ENCODE peak calls at places on chromosome 9, in seven cellular contexts. L is tibial nerve, X is PC-9, W is A673, U is K562, K is neural progenitor cell, C is uterus. B is an unnamed sample. For H3K4me1, the result is how much of the 10 kb centered on the place peaks cover.

GRCh38 chr9:127950513-127951210 is 13.0 kb upstream of the DPM2 start:
- DNase-seq in L (peak), X (no peak), W (no peak), U (no peak), K (peak), C (no peak), B (peak)

GRCh38 chr9:6873862-6874261 is 116.1 kb downstream of the KDM4C start:
- DNase-seq in L (no peak), X (no peak), W (no peak), U (no peak), K (no peak), C (no peak), B (no peak)

GRCh38 chr9:130215341-130216119 is 43.3 kb downstream of the NCS1 start:
- DNase-seq in L (no peak), X (no peak), W (no peak), U (no peak), K (no peak), C (peak), B (no peak)

GRCh38 chr9:114302727-114303126 is 20.2 kb upstream of the ORM1 start:
- DNase-seq in L (no peak), X (no peak), W (no peak), U (no peak), K (no peak), C (peak), B (no peak)

GRCh38 chr9:3240651-3241268 is 285.0 kb downstream of the RFX3 start:
- DNase-seq in L (peak), X (peak), W (peak), U (peak), K (peak), C (peak), B (peak)

GRCh38 chr9:120892748-120893584 is 16.0 kb upstream of the PHF19 start:
- DNase-seq in L (no peak), X (no peak), W (peak), U (no peak), K (no peak), C (no peak), B (no peak)

GRCh38 chr9:127862075-127863011 is 7.9 kb upstream of the ENG start:
- DNase-seq in L (no peak), X (no peak), W (no peak), U (peak), K (no peak), C (peak), B (peak)

GRCh38 chr9:8251566-8251965 is 452.0 kb upstream of the DMAC1 start:
- DNase-seq in L (no peak), X (no peak), W (no peak), U (no peak), K (no peak), C (no peak), B (no peak)

GRCh38 chr9:7912037-7912535 is 112.5 kb upstream of the DMAC1 start:
- DNase-seq in L (no peak), X (no peak), W (no peak), U (no peak), K (no peak), C (no peak), B (no peak)

GRCh38 chr9:117616436-117616835 is 87.8 kb upstream of the TLR4 start:
- DNase-seq in L (no peak), X (no peak), W (no peak), U (no peak), K (no peak), C (no peak), B (no peak)

GRCh38 chr9:79731483-79731882 is 159.7 kb downstream of the TLE4 start:
- DNase-seq in L (no peak), X (no peak), W (no peak), U (no peak), K (no peak), C (no peak), B (no peak)

GRCh38 chr9:135087899-135088347 is 455 bp downstream of the OLFM1 start:
- DNase-seq in L (no peak), X (no peak), W (peak), U (no peak), K (peak), C (no peak), B (no peak)

GRCh38 chr9:107106416-107106815 is 176.7 kb upstream of the RAD23B start:
- DNase-seq in L (no peak), X (no peak), W (no peak), U (no peak), K (no peak), C (no peak), B (no peak)

GRCh38 chr9:115590016-115590415 is 472.1 kb upstream of the TNC start:
- DNase-seq in L (no peak), X (peak), W (no peak), U (no peak), K (no peak), C (peak), B (no peak)

GRCh38 chr9:132020272-132020671 is 59.4 kb downstream of the MED27 start:
- DNase-seq in L (no peak), X (no peak), W (no peak), U (no peak), K (no peak), C (no peak), B (no peak)

GRCh38 chr9:34375901-34376595 is 650 bp downstream of the MYORG start:
- DNase-seq in L (no peak), X (peak), W (peak), U (peak), K (peak), C (peak), B (peak)

GRCh38 chr9:31588010-31588409 is 796.4 kb upstream of the ACO1 start:
- DNase-seq in L (no peak), X (no peak), W (no peak), U (no peak), K (no peak), C (no peak), B (no peak)

GRCh38 chr9:70085241-70085640 is 41.6 kb downstream of the MAMDC2 start:
- DNase-seq in L (no peak), X (no peak), W (peak), U (no peak), K (peak), C (no peak), B (no peak)

GRCh38 chr9:68780735-68781134 is 75.7 kb downstream of the PIP5K1B start:
- DNase-seq in L (no peak), X (no peak), W (no peak), U (no peak), K (peak), C (no peak), B (no peak)

GRCh38 chr9:100020121-100020780 is 78.5 kb downstream of the ERP44 start:
- DNase-seq in L (no peak), X (no peak), W (no peak), U (no peak), K (no peak), C (no peak), B (no peak)

GRCh38 chr9:135602789-135603481 is 36.4 kb downstream of the GLT6D1 start:
- DNase-seq in L (no peak), X (peak), W (peak), U (peak), K (peak), C (no peak), B (peak)

GRCh38 chr9:1100945-1101344 is 50.8 kb downstream of the DMRT2 start:
- DNase-seq in L (no peak), X (no peak), W (peak), U (no peak), K (no peak), C (no peak), B (peak)

GRCh38 chr9:95206143-95206542 is 111.4 kb downstream of the FANCC start:
- DNase-seq in L (no peak), X (no peak), W (peak), U (no peak), K (no peak), C (no peak), B (no peak)

GRCh38 chr9:131727795-131728545 is 11.9 kb downstream of the RAPGEF1 start:
- DNase-seq in L (no peak), X (no peak), W (no peak), U (no peak), K (no peak), C (no peak), B (no peak)

GRCh38 chr9:133184971-133185370 is 21.3 kb upstream of the GBGT1 start:
- DNase-seq in L (no peak), X (peak), W (peak), U (peak), K (peak), C (peak), B (no peak)

GRCh38 chr9:95283678-95284077 is 33.8 kb downstream of the FANCC start:
- DNase-seq in L (no peak), X (no peak), W (no peak), U (no peak), K (no peak), C (no peak), B (no peak)

GRCh38 chr9:6467006-6467625 is 54.1 kb downstream of the UHRF2 start:
- DNase-seq in L (no peak), X (no peak), W (no peak), U (no peak), K (no peak), C (no peak), B (no peak)

GRCh38 chr9:92726971-92727715 is 37.5 kb downstream of the BICD2 start:
- DNase-seq in L (no peak), X (no peak), W (no peak), U (no peak), K (peak), C (no peak), B (peak)

GRCh38 chr9:36151306-36152210 is 15.0 kb downstream of the GLIPR2 start:
- DNase-seq in L (no peak), X (no peak), W (peak), U (no peak), K (no peak), C (no peak), B (peak)

GRCh38 chr9:36152741-36153438 is 16.3 kb upstream of the CCIN start:
- DNase-seq in L (no peak), X (no peak), W (no peak), U (no peak), K (no peak), C (no peak), B (no peak)

GRCh38 chr9:36149197-36149596 is 12.7 kb downstream of the GLIPR2 start:
- DNase-seq in L (no peak), X (no peak), W (no peak), U (no peak), K (no peak), C (peak), B (no peak)

GRCh38 chr9:36148652-36149051 is 12.1 kb downstream of the GLIPR2 start:
- DNase-seq in L (peak), X (peak), W (peak), U (peak), K (no peak), C (peak), B (peak)

DNA sequence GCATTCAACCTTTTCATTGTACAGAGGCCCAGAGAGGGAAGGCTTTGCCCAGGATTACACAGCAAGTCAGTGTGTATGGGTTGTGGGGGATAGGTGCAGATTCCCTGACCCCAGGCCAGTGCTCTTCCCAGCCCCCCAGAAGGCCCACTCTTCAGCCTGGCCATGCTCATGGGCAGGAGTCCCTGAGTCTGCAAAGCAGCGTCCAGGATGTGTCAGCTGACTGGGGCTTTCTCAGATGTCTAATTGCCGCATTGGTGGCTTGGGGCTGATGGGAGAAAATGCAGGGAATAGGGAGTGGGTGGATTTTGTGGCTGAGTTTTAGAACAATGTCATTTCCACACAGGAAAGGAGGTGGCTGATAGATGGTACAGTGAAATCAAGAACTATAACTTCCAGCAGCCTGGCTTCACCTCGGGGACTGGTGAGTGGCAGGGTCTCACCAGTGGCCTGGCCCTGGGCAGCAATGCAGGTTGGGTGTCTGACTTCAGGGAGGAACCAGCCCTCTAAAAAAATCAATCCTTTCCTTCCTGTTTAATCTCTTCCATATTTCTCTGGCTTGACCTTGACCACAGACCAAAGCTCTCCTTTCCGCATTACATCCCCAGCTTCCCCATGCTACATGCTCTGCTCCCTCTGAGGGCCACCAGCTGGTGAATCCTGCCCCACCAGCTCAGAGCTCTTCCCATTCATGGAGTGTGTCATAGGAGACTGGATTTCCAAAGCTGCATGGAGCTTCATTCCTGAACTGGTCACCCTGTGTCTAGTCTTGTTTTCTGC is 14.2 kb downstream of the GLIPR2 start:
- DNase-seq in L (no peak), X (no peak), W (no peak), U (no peak), K (no peak), C (no peak), B (no peak)
- H3K4me1 ChIP-seq in L (half or more), X (under half), W (under half), U (under half), K (under half), C (under half), B (half or more)

GRCh38 chr9:35571113-35571512 is 33.9 kb upstream of the TESK1 start:
- DNase-seq in L (no peak), X (no peak), W (no peak), U (no peak), K (no peak), C (no peak), B (no peak)
- H3K4me1 ChIP-seq in L (under half), X (under half), W (under half), U (under half), K (under half), C (under half), B (under half)

GRCh38 chr9:33140406-33141360 is 26.5 kb downstream of the B4GALT1 start:
- DNase-seq in L (no peak), X (no peak), W (no peak), U (no peak), K (no peak), C (no peak), B (no peak)
- H3K4me1 ChIP-seq in L (half or more), X (under half), W (under half), U (under half), K (under half), C (under half), B (half or more)

GRCh38 chr9:77911928-77912327 is 119.7 kb downstream of the GNAQ start:
- DNase-seq in L (no peak), X (no peak), W (no peak), U (no peak), K (no peak), C (no peak), B (no peak)
- H3K4me1 ChIP-seq in L (half or more), X (under half), W (under half), U (half or more), K (under half), C (under half), B (under half)

DNA sequence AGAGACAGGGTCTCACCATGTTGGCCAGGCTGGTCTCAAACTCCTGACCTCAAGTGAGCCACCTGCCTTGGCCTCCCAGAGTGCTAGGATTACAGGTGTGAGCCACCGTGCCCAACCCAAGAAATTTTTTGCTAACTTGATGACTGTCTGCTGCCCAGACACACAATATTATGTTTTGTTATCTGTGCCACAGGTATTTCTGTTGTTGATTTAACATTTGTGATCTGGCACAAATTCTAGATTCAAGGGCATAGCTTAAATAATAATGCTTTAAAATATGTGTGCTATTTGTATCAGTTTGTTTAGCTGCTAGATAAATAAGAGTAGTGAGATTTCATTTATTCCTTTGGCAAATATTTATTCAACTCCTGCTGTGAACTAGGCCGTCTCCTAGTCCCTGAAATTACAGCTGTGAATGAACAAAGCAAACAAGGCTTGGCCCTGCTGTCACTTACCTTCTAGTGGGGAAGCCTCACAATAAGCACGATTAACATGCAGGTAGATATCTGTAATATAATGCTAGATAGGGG is 35.3 kb downstream of the GAPVD1 start:
- DNase-seq in L (no peak), X (peak), W (no peak), U (no peak), K (no peak), C (no peak), B (no peak)
- H3K4me1 ChIP-seq in L (under half), X (under half), W (under half), U (under half), K (under half), C (under half), B (under half)

GRCh38 chr9:22103650-22104575 is 94.8 kb upstream of the CDKN2B start:
- DNase-seq in L (no peak), X (no peak), W (no peak), U (no peak), K (no peak), C (no peak), B (no peak)

GRCh38 chr9:22098636-22099332 is 89.7 kb upstream of the CDKN2B start:
- DNase-seq in L (no peak), X (no peak), W (no peak), U (no peak), K (no peak), C (no peak), B (no peak)

GRCh38 chr9:22105005-22105722 is 96.1 kb upstream of the CDKN2B start:
- DNase-seq in L (no peak), X (no peak), W (no peak), U (no peak), K (no peak), C (no peak), B (no peak)

GRCh38 chr9:22100626-22101025 is 91.5 kb upstream of the CDKN2B start:
- DNase-seq in L (no peak), X (no peak), W (no peak), U (no peak), K (peak), C (no peak), B (no peak)

GRCh38 chr9:22102347-22103053 is 93.4 kb upstream of the CDKN2B start:
- DNase-seq in L (no peak), X (no peak), W (no peak), U (no peak), K (no peak), C (no peak), B (no peak)
- H3K4me1 ChIP-seq in L (under half), X (half or more), W (under half), U (under half), K (under half), C (under half), B (under half)

DNA sequence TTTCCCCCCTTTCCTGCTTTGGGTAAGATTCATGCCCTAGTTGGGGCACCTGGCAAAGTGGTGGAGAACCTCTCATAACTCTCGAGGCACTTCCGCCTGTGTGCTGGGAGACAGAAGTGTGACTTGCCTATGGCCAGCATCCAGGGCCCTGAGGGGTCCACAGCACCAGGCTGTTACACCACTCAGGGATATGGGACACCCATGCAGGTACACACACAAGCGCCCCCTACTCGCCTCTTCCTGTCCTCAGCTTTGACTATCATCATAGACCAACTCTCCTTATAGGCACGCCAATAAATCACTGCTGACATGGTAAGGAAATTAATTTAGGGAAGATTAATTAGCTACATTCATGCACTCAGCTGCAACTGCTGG is 45.4 kb downstream of the SHB start:
- DNase-seq in L (no peak), X (no peak), W (no peak), U (no peak), K (no peak), C (no peak), B (no peak)
- H3K4me1 ChIP-seq in L (half or more), X (half or more), W (half or more), U (under half), K (half or more), C (under half), B (half or more)

GRCh38 chr9:20505574-20505973 is 116.7 kb downstream of the MLLT3 start:
- DNase-seq in L (no peak), X (no peak), W (no peak), U (no peak), K (no peak), C (no peak), B (no peak)

GRCh38 chr9:20508242-20508641 is 114.1 kb downstream of the MLLT3 start:
- DNase-seq in L (no peak), X (no peak), W (peak), U (no peak), K (no peak), C (no peak), B (no peak)

GRCh38 chr9:20506631-20507030 is 115.7 kb downstream of the MLLT3 start:
- DNase-seq in L (no peak), X (no peak), W (no peak), U (no peak), K (no peak), C (no peak), B (no peak)

GRCh38 chr9:20509464-20509863 is 112.8 kb downstream of the MLLT3 start:
- DNase-seq in L (no peak), X (no peak), W (no peak), U (no peak), K (no peak), C (no peak), B (no peak)

GRCh38 chr9:20507431-20507830 is 114.9 kb downstream of the MLLT3 start:
- DNase-seq in L (no peak), X (no peak), W (no peak), U (no peak), K (no peak), C (no peak), B (no peak)
- H3K4me1 ChIP-seq in L (under half), X (under half), W (under half), U (under half), K (under half), C (under half), B (under half)

B was measured in left ventricle myocardium inferior.